ENCODE peak calls at places on chromosomes 6 and 20, in ten cellular contexts. One of them, this sample, is unnamed.
A peak's percentile ranks its signal among the peaks of the same experiment; 100 is the strongest.

GRCh38 chr6:141988327-141988726 is 144.4 kb upstream of the GJE1 start:
- DNase-seq in breast epithelium: no peak
- DNase-seq in sigmoid colon: no peak
- DNase-seq in HCT116: no peak
- DNase-seq in vagina: no peak
- DNase-seq in upper lobe of left lung: no peak
- DNase-seq in spleen: no peak
- DNase-seq in suprapubic skin: no peak
- DNase-seq in transverse colon: no peak
- DNase-seq in stomach: no peak
- DNase-seq in this sample: no peak

GRCh38 chr20:50758992-50759391 is 27.6 kb downstream of the PARD6B start:
- DNase-seq in transverse colon: no peak
- DNase-seq in spleen: no peak
- DNase-seq in breast epithelium: no peak
- DNase-seq in sigmoid colon: no peak
- DNase-seq in suprapubic skin: no peak
- DNase-seq in HCT116: no peak
- DNase-seq in stomach: no peak
- DNase-seq in vagina: no peak
- DNase-seq in upper lobe of left lung: no peak
- DNase-seq in this sample: no peak

GRCh38 chr20:9427430-9427829 is 87.0 kb upstream of the LAMP5 start:
- DNase-seq in breast epithelium: no peak
- DNase-seq in HCT116: no peak
- DNase-seq in vagina: no peak
- DNase-seq in upper lobe of left lung: no peak
- DNase-seq in sigmoid colon: no peak
- DNase-seq in stomach: no peak
- DNase-seq in spleen: no peak
- DNase-seq in transverse colon: no peak
- DNase-seq in suprapubic skin: no peak
- DNase-seq in this sample: no peak

GRCh38 chr6:110334425-110335158 is 23.6 kb downstream of the METTL24 start:
- DNase-seq in vagina: no peak
- DNase-seq in breast epithelium: no peak
- DNase-seq in upper lobe of left lung: no peak
- DNase-seq in suprapubic skin: no peak
- DNase-seq in HCT116: no peak
- DNase-seq in transverse colon: no peak
- DNase-seq in stomach: no peak
- DNase-seq in spleen: no peak
- DNase-seq in sigmoid colon: peak; percentile 79
- DNase-seq in this sample: no peak

GRCh38 chr6:44522871-44523270 is 135.4 kb downstream of the CDC5L start:
- DNase-seq in transverse colon: no peak
- DNase-seq in breast epithelium: no peak
- DNase-seq in vagina: peak; percentile 67
- DNase-seq in upper lobe of left lung: no peak
- DNase-seq in spleen: no peak
- DNase-seq in HCT116: no peak
- DNase-seq in stomach: no peak
- DNase-seq in suprapubic skin: no peak
- DNase-seq in sigmoid colon: no peak
- DNase-seq in this sample: no peak

GRCh38 chr6:111858347-111858746 is 14.9 kb downstream of the FYN start:
- DNase-seq in vagina: no peak
- DNase-seq in upper lobe of left lung: no peak
- DNase-seq in breast epithelium: no peak
- DNase-seq in HCT116: no peak
- DNase-seq in stomach: no peak
- DNase-seq in spleen: no peak
- DNase-seq in transverse colon: no peak
- DNase-seq in sigmoid colon: no peak
- DNase-seq in suprapubic skin: no peak
- DNase-seq in this sample: no peak

GRCh38 chr20:32971703-32972161 is 32.5 kb downstream of the SUN5 start:
- DNase-seq in breast epithelium: no peak
- DNase-seq in HCT116: no peak
- DNase-seq in transverse colon: no peak
- DNase-seq in sigmoid colon: peak; percentile 7
- DNase-seq in spleen: no peak
- DNase-seq in upper lobe of left lung: no peak
- DNase-seq in vagina: no peak
- DNase-seq in stomach: no peak
- DNase-seq in suprapubic skin: peak; percentile 24
- DNase-seq in this sample: no peak

GRCh38 chr6:25089442-25089841 is 153.7 kb upstream of the RIPOR2 start:
- DNase-seq in spleen: no peak
- DNase-seq in suprapubic skin: no peak
- DNase-seq in HCT116: no peak
- DNase-seq in vagina: no peak
- DNase-seq in stomach: no peak
- DNase-seq in transverse colon: no peak
- DNase-seq in sigmoid colon: no peak
- DNase-seq in upper lobe of left lung: no peak
- DNase-seq in breast epithelium: no peak
- DNase-seq in this sample: no peak

DNA sequence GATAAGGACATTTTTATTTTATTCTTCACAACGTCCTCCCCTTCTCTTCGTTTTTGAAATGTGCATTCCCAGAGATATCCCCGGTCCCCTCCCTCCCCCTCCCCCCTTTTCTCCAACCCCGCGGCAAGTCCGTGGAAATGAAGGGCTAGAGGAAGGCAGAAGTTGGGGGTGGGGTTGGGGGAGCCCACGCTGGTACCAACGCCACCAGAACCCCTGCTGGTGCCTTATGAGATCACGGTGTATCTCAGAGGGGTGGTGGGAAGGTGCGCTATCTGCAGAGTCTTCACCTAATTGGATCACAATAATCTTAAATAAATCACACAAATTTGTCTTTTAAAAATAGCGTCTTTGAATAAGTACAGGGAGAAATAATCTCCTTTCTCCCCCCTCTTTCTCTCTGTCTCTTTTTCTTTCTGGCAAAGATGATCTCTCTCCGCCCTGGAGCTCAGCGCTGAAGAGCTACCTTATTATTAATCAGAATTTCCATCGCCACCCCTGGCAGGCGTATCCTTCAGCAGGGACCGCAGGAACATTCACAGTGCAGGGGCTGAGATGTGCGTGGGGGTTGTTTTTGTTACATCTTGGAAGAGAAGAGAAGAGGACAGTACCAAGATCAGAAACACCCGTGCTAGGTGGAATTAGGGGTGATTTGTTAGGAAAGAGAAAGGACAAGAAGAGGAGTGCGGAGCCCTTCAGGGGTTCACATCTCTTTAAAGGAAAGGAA is 924 bp downstream of the CLVS2 start:
- DNase-seq in spleen: no peak
- DNase-seq in suprapubic skin: no peak
- DNase-seq in breast epithelium: no peak
- DNase-seq in vagina: no peak
- DNase-seq in stomach: no peak
- DNase-seq in sigmoid colon: no peak
- DNase-seq in HCT116: no peak
- DNase-seq in upper lobe of left lung: no peak
- DNase-seq in transverse colon: no peak
- DNase-seq in this sample: no peak
- H3K4me3 ChIP-seq in spleen: no peak overlapping the region
- H3K4me3 ChIP-seq in suprapubic skin: peak overlapping the region; percentile 50
- H3K4me3 ChIP-seq in breast epithelium: peak overlapping the region; percentile 41
- H3K4me3 ChIP-seq in vagina: peak overlapping the region; percentile 34
- H3K4me3 ChIP-seq in stomach: peak overlapping the region; percentile 48
- H3K4me3 ChIP-seq in sigmoid colon: peak overlapping the region; percentile 54
- H3K4me3 ChIP-seq in HCT116: no peak overlapping the region
- H3K4me3 ChIP-seq in upper lobe of left lung: no peak overlapping the region
- H3K4me3 ChIP-seq in transverse colon: no peak overlapping the region
- H3K4me3 ChIP-seq in this sample: peak overlapping the region; percentile 29

DNA sequence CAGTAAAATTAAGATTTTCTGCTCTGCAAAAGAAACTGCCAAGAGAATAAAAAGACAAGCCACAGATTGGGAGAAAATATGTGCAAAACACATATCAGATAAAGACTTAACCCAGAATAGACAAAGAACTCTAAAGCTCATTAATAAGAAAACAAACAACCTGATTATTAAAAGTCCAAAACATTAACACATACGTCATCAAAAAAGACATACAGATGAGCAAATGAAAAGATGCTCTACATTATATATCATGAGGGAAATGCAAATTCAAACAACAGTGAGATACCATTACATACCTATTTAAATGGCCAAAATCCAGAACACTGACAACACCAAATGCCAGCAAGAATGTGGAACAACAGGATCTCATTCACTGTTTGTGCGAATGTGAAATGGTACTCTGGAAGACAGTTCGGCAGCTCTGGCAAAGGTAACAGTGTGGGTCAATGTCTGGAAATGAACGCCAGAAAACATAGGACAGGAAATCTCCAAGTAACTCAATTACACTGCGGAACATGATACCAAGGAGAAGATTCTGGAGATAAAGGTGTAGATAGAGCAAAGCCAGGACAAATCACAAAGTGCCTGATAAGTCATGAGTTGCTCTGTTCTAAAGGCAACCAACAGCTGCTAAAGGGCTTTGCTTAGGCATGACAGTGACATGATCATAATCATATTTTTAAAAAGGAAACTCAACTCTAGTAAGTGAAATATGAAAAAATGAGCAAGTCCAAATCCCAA is 96.8 kb downstream of the PDE10A start:
- DNase-seq in HCT116: no peak
- DNase-seq in stomach: no peak
- DNase-seq in suprapubic skin: no peak
- DNase-seq in sigmoid colon: no peak
- DNase-seq in upper lobe of left lung: no peak
- DNase-seq in breast epithelium: no peak
- DNase-seq in transverse colon: no peak
- DNase-seq in vagina: no peak
- DNase-seq in spleen: no peak
- DNase-seq in this sample: no peak
- TF ChIP-seq POLR2AphosphoS5 in HCT116: no peak
- TF ChIP-seq POLR2AphosphoS5 in stomach: no peak
- TF ChIP-seq POLR2AphosphoS5 in suprapubic skin: no peak
- TF ChIP-seq POLR2AphosphoS5 in sigmoid colon: no peak
- TF ChIP-seq POLR2AphosphoS5 in upper lobe of left lung: no peak
- TF ChIP-seq POLR2AphosphoS5 in breast epithelium: no peak
- TF ChIP-seq POLR2AphosphoS5 in transverse colon: no peak
- TF ChIP-seq POLR2AphosphoS5 in vagina: no peak
- TF ChIP-seq POLR2AphosphoS5 in spleen: no peak
- TF ChIP-seq POLR2AphosphoS5 in this sample: no peak

GRCh38 chr20:35718972-35719635 is 19.9 kb downstream of the ROMO1 start:
- DNase-seq in HCT116: no peak
- DNase-seq in upper lobe of left lung: no peak
- DNase-seq in suprapubic skin: no peak
- DNase-seq in transverse colon: no peak
- DNase-seq in vagina: no peak
- DNase-seq in stomach: no peak
- DNase-seq in spleen: no peak
- DNase-seq in sigmoid colon: no peak
- DNase-seq in breast epithelium: no peak
- DNase-seq in this sample: no peak

GRCh38 chr20:35721219-35721618 is 20.8 kb downstream of the RBM39 start:
- DNase-seq in vagina: no peak
- DNase-seq in sigmoid colon: no peak
- DNase-seq in stomach: no peak
- DNase-seq in suprapubic skin: no peak
- DNase-seq in breast epithelium: no peak
- DNase-seq in transverse colon: no peak
- DNase-seq in spleen: no peak
- DNase-seq in upper lobe of left lung: no peak
- DNase-seq in HCT116: no peak
- DNase-seq in this sample: no peak

GRCh38 chr20:35719717-35720116 is 20.5 kb downstream of the ROMO1 start:
- DNase-seq in breast epithelium: no peak
- DNase-seq in upper lobe of left lung: no peak
- DNase-seq in HCT116: no peak
- DNase-seq in suprapubic skin: no peak
- DNase-seq in spleen: no peak
- DNase-seq in transverse colon: no peak
- DNase-seq in sigmoid colon: no peak
- DNase-seq in vagina: no peak
- DNase-seq in stomach: no peak
- DNase-seq in this sample: no peak

GRCh38 chr20:35721621-35722020 is 20.4 kb downstream of the RBM39 start:
- DNase-seq in upper lobe of left lung: no peak
- DNase-seq in breast epithelium: no peak
- DNase-seq in vagina: no peak
- DNase-seq in HCT116: no peak
- DNase-seq in spleen: no peak
- DNase-seq in sigmoid colon: no peak
- DNase-seq in suprapubic skin: no peak
- DNase-seq in stomach: no peak
- DNase-seq in transverse colon: no peak
- DNase-seq in this sample: no peak

DNA sequence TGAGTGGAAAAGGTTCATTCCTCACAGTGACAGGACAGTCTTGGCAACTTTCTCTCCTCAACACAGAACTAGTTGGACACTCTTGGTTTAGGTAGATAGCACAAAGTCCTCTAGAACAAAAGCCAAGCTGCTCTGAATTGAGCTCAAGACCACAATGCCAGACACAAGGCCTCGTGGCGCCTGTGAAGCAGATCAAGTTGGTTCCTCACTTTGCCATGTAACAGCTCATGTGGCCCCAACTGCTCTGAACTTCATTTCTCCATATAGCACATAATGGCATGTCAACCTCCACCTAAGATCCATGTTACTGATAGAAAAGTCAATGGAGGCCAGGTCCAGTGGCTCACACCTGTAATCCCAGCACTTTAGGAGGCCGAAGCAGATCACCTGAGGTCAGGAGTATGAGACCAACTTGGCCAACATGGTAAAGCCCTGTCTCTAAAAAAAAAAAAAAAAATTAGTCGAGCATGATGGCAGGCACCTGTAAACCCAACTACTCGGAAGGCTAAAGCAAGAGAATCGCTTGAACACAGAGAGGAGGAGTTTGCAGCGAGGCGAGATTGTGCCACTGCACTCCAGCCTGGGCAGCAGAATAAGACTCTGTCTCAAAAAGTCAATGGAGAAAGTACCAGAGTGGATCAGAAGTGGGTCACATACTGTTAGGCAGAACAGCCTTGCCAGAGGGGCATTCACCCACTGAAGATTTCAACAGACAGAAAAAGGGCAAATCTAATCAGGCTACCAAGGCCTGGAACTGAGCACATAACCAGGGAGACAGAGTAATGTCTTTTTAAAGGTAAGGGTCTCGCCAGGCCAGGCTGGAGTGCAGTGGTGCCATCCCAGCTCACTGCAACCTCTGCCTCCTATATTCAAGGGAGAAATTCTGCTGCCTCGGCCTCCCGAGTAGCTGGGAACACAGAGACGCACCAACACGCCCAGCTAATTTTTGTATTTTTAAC is 21.2 kb downstream of the ROMO1 start:
- DNase-seq in suprapubic skin: no peak
- DNase-seq in vagina: no peak
- DNase-seq in HCT116: no peak
- DNase-seq in spleen: no peak
- DNase-seq in upper lobe of left lung: no peak
- DNase-seq in transverse colon: no peak
- DNase-seq in sigmoid colon: no peak
- DNase-seq in stomach: no peak
- DNase-seq in breast epithelium: no peak
- DNase-seq in this sample: no peak
- TF ChIP-seq POLR2A in suprapubic skin: no peak
- TF ChIP-seq POLR2A in vagina: no peak
- TF ChIP-seq POLR2A in HCT116: no peak
- TF ChIP-seq POLR2A in spleen: no peak
- TF ChIP-seq POLR2A in upper lobe of left lung: no peak
- TF ChIP-seq POLR2A in transverse colon: no peak
- TF ChIP-seq POLR2A in sigmoid colon: no peak
- TF ChIP-seq POLR2A in stomach: no peak
- TF ChIP-seq POLR2A in breast epithelium: no peak
- TF ChIP-seq POLR2A in this sample: no peak

GRCh38 chr20:54023406-54023805 is 47.0 kb downstream of the BCAS1 start:
- DNase-seq in HCT116: no peak
- DNase-seq in transverse colon: no peak
- DNase-seq in breast epithelium: no peak
- DNase-seq in upper lobe of left lung: no peak
- DNase-seq in spleen: no peak
- DNase-seq in stomach: no peak
- DNase-seq in vagina: no peak
- DNase-seq in sigmoid colon: no peak
- DNase-seq in suprapubic skin: no peak
- DNase-seq in this sample: no peak
- H3K4me3 ChIP-seq in HCT116: no peak overlapping the region
- H3K4me3 ChIP-seq in transverse colon: no peak overlapping the region
- H3K4me3 ChIP-seq in breast epithelium: no peak overlapping the region
- H3K4me3 ChIP-seq in upper lobe of left lung: no peak overlapping the region
- H3K4me3 ChIP-seq in spleen: no peak overlapping the region
- H3K4me3 ChIP-seq in stomach: no peak overlapping the region
- H3K4me3 ChIP-seq in vagina: no peak overlapping the region
- H3K4me3 ChIP-seq in sigmoid colon: no peak overlapping the region
- H3K4me3 ChIP-seq in suprapubic skin: no peak overlapping the region
- H3K4me3 ChIP-seq in this sample: no peak overlapping the region